ENCODE peak calls at places on chromosomes 1 and 21, in four cellular contexts. R is stimulated activated naive B cell treated with anti-CD40 and anti-IgM and Interleukin-4, amounts not matched to agents 10 μg/mL and 1 μg/mL and 100 μg/mL, for 72 hours; G is germinal center; L is globus pallidus. B is an unnamed sample.

GRCh38 chr1:8083739-8084484 is 57.8 kb upstream of the ERRFI1 start:
- DNase-seq in R (no peak), L (no peak), G (no peak), B (no peak)

GRCh38 chr1:215082532-215083407 is at the start of gene KCNK2:
- DNase-seq in R (no peak), L (no peak), G (no peak), B (no peak)

GRCh38 chr1:92961131-92961895 is at the start of gene DIPK1A:
- DNase-seq in L (peak; percentile 82), G (peak; percentile 87), R (peak; percentile 73), B (no peak)

GRCh38 chr1:69534829-69535228 is 32.9 kb upstream of the LRRC7 start:
- DNase-seq in L (peak; percentile 7), R (no peak), G (no peak), B (no peak)

GRCh38 chr1:59229138-59229537 is 67.8 kb upstream of the FGGY start:
- DNase-seq in R (no peak), G (no peak), L (no peak), B (no peak)

GRCh38 chr1:173475564-173476196 is 1.5 kb upstream of the PRDX6 start:
- DNase-seq in G (no peak), L (no peak), R (no peak), B (peak; percentile 21)

GRCh38 chr1:34885405-34886247 is 26.1 kb upstream of the SMIM12 start:
- DNase-seq in R (peak; percentile 39), G (peak; percentile 66), L (no peak), B (no peak)

GRCh38 chr1:231550448-231550781 is 21.9 kb downstream of the TSNAX start:
- DNase-seq in G (peak; percentile 23), L (no peak), R (no peak), B (no peak)

GRCh38 chr1:21651214-21652042 is 17.7 kb downstream of the RAP1GAP start:
- DNase-seq in G (peak; percentile 35), R (no peak), L (peak; percentile 78), B (no peak)

GRCh38 chr1:95352767-95353166 is 118.8 kb downstream of the RWDD3 start:
- DNase-seq in G (no peak), L (peak; percentile 1), R (no peak), B (no peak)

GRCh38 chr1:101039245-101039644 is 13.7 kb upstream of the DPH5 start:
- DNase-seq in L (no peak), R (no peak), G (no peak), B (no peak)

GRCh38 chr21:40595806-40596205 is 251.2 kb downstream of the DSCAM start:
- DNase-seq in L (no peak), R (no peak), G (no peak), B (no peak)

GRCh38 chr1:220872296-220872695 is 6.9 kb upstream of the HLX start:
- DNase-seq in R (no peak), G (no peak), L (no peak), B (no peak)

GRCh38 chr1:171869097-171869496 is 27.8 kb downstream of the DNM3 start:
- DNase-seq in R (no peak), L (no peak), G (no peak), B (no peak)

GRCh38 chr1:111813440-111814304 is 58.0 kb downstream of the DDX20 start:
- DNase-seq in R (no peak), L (no peak), G (peak; percentile 13), B (no peak)

GRCh38 chr1:22452401-22452963 is 831 bp downstream of the ZBTB40 start:
- DNase-seq in G (peak; percentile 9), L (peak; percentile 79), R (no peak), B (no peak)

GRCh38 chr1:169511339-169512028 is 25.7 kb upstream of the SLC19A2 start:
- DNase-seq in L (no peak), R (no peak), G (no peak), B (peak; percentile 46)

GRCh38 chr1:43052322-43052721 is 93.7 kb upstream of the SLC2A1 start:
- DNase-seq in R (no peak), L (no peak), G (no peak), B (no peak)

GRCh38 chr1:10084045-10084444 is 51.3 kb downstream of the UBE4B start:
- DNase-seq in R (no peak), G (no peak), L (no peak), B (no peak)

GRCh38 chr1:116113615-116114014 is 2.4 kb downstream of the MAB21L3 start:
- DNase-seq in R (no peak), G (no peak), L (no peak), B (no peak)

B was measured in keratinocyte.